ENCODE peak calls at places on chromosomes 3 and 15, in six cellular contexts. C is vagina, B is HCT116, Q is breast epithelium, Z is sigmoid colon, K is stomach. Y is an unnamed sample.

GRCh38 chr3:19948192-19948591 is 1.3 kb downstream of the RAB5A start:
- DNase-seq in C (no peak), K (no peak), Q (no peak), B (no peak), Z (no peak), Y (no peak)

GRCh38 chr15:80526556-80527340 is 122.6 kb downstream of the ARNT2 start:
- DNase-seq in Q (no peak), C (no peak), B (no peak), Z (no peak), K (no peak), Y (no peak)

GRCh38 chr15:28113426-28114113 is 14.5 kb upstream of the OCA2 start:
- DNase-seq in Z (peak), K (no peak), Q (no peak), B (no peak), C (no peak), Y (peak)

GRCh38 chr15:53328341-53328740 is 431.1 kb downstream of the WDR72 start:
- DNase-seq in C (no peak), Q (no peak), Z (no peak), B (no peak), K (no peak), Y (no peak)

GRCh38 chr15:39623550-39623931 is 42.7 kb downstream of the THBS1 start:
- DNase-seq in Z (no peak), C (no peak), B (no peak), K (no peak), Q (no peak), Y (no peak)

GRCh38 chr15:45795487-45796069 is 160.7 kb downstream of the SQOR start:
- DNase-seq in B (peak), K (peak), Z (no peak), Q (no peak), C (no peak), Y (no peak)

GRCh38 chr3:150377601-150378466 is 30.3 kb upstream of the TSC22D2 start:
- DNase-seq in K (no peak), Q (no peak), B (no peak), C (no peak), Z (no peak), Y (no peak)

GRCh38 chr15:62515696-62516395 is 350.8 kb upstream of the C2CD4B start:
- DNase-seq in K (no peak), C (no peak), Z (no peak), Q (no peak), B (no peak), Y (no peak)

GRCh38 chr3:52154135-52155094 is at the start of gene POC1A:
- DNase-seq in K (peak), C (no peak), B (peak), Q (peak), Z (peak), Y (peak)

GRCh38 chr3:127829537-127829936 is 7.2 kb upstream of the MGLL start:
- DNase-seq in B (no peak), Z (no peak), C (no peak), Q (no peak), K (no peak), Y (no peak)

GRCh38 chr3:4029135-4029534 is 229.9 kb downstream of the LRRN1 start:
- DNase-seq in C (no peak), B (no peak), Q (no peak), Z (no peak), K (no peak), Y (no peak)

GRCh38 chr15:84715442-84716035 is 400 bp downstream of the SEC11A start:
- DNase-seq in C (no peak), Q (no peak), K (peak), Z (peak), B (no peak), Y (no peak)

GRCh38 chr3:141402476-141403171 is 34.3 kb downstream of the ZBTB38 start:
- DNase-seq in Q (peak), B (no peak), C (no peak), Z (peak), K (peak), Y (peak)

GRCh38 chr15:41877631-41878354 is 16.1 kb downstream of the SPTBN5 start:
- DNase-seq in B (no peak), C (no peak), Q (no peak), Z (no peak), K (no peak), Y (no peak)

GRCh38 chr3:107487490-107487889 is 35.3 kb upstream of the BBX start:
- DNase-seq in Z (no peak), C (no peak), K (no peak), Q (no peak), B (no peak), Y (no peak)

GRCh38 chr15:31330836-31331235 is 4.2 kb downstream of the KLF13 start:
- DNase-seq in Q (no peak), B (no peak), Z (no peak), C (no peak), K (peak), Y (no peak)

GRCh38 chr15:77295446-77295845 is 124.5 kb downstream of the PEAK1 start:
- DNase-seq in C (no peak), B (no peak), K (no peak), Q (no peak), Z (no peak), Y (no peak)

GRCh38 chr3:187966636-187967035 is 187.3 kb upstream of the LPP start:
- DNase-seq in Q (no peak), Z (no peak), K (no peak), B (no peak), C (no peak), Y (no peak)

GRCh38 chr3:123147754-123148535 is 53.8 kb upstream of the SEC22A start:
- DNase-seq in Z (no peak), C (no peak), Q (no peak), K (no peak), B (no peak), Y (no peak)

GRCh38 chr3:113166719-113167492 is 44.5 kb upstream of the BOC start:
- DNase-seq in B (no peak), Z (peak), Q (peak), C (no peak), K (no peak), Y (peak)

GRCh38 chr3:100637197-100637631 is 27.8 kb downstream of the ADGRG7 start:
- DNase-seq in B (no peak), K (no peak), Q (no peak), Z (no peak), C (no peak), Y (no peak)

GRCh38 chr15:57456559-57456958 is 80.3 kb downstream of the CGNL1 start:
- DNase-seq in C (no peak), Z (no peak), Q (no peak), K (no peak), B (no peak), Y (no peak)

GRCh38 chr3:187739125-187739560 is 6.1 kb downstream of the BCL6 start:
- DNase-seq in Q (no peak), K (peak), B (no peak), Z (no peak), C (no peak), Y (peak)

GRCh38 chr3:69433938-69434263 is 48.0 kb upstream of the FRMD4B start:
- DNase-seq in B (no peak), Q (no peak), K (no peak), Z (no peak), C (no peak), Y (no peak)

GRCh38 chr3:186307594-186307993 is 54.4 kb downstream of the DGKG start:
- DNase-seq in Q (no peak), Z (no peak), C (no peak), B (no peak), K (no peak), Y (no peak)

GRCh38 chr15:78618490-78618934 is 2.3 kb downstream of the CHRNA3 start:
- DNase-seq in B (peak), Q (peak), Z (peak), K (peak), C (no peak), Y (peak)

GRCh38 chr15:72195101-72195511 is 2.5 kb downstream of the GRAMD2A start:
- DNase-seq in B (no peak), Q (no peak), Z (no peak), K (no peak), C (no peak), Y (no peak)

GRCh38 chr3:182500294-182500693 is 293.0 kb upstream of the ATP11B start:
- DNase-seq in C (no peak), K (no peak), B (no peak), Q (no peak), Z (no peak), Y (no peak)

GRCh38 chr3:141769171-141769894 is 6.1 kb downstream of the GRK7 start:
- DNase-seq in Z (no peak), K (no peak), C (no peak), B (no peak), Q (no peak), Y (no peak)

GRCh38 chr3:72476139-72476483 is 372.1 kb downstream of the SHQ1 start:
- DNase-seq in Z (no peak), Q (no peak), B (no peak), K (no peak), C (no peak), Y (no peak)

GRCh38 chr15:66075947-66076346 is 177.6 kb downstream of the MEGF11 start:
- DNase-seq in Z (no peak), C (no peak), K (no peak), Q (no peak), B (no peak), Y (no peak)

GRCh38 chr3:111695584-111696213 is 100.6 kb upstream of the ZBED2 start:
- DNase-seq in Z (no peak), C (no peak), K (no peak), Q (no peak), B (no peak), Y (no peak)

GRCh38 chr3:59595830-59596229 is 546.0 kb upstream of the CFAP20DC start:
- DNase-seq in C (no peak), B (no peak), Z (no peak), K (no peak), Q (no peak), Y (no peak)

GRCh38 chr15:79874242-79874641 is 22.6 kb downstream of the MTHFS start:
- DNase-seq in K (no peak), Q (no peak), B (peak), C (no peak), Z (no peak), Y (no peak)

GRCh38 chr3:62169871-62170660 is 203.3 kb downstream of the FEZF2 start:
- DNase-seq in K (no peak), B (no peak), Q (no peak), Z (no peak), C (no peak), Y (no peak)

GRCh38 chr3:156587767-156588069 is 32.8 kb upstream of the SSR3 start:
- DNase-seq in Q (no peak), B (no peak), Z (no peak), C (no peak), K (no peak), Y (no peak)
- TF ChIP-seq POLR2AphosphoS5 in Q (no peak), B (no peak), Z (no peak), C (no peak), K (no peak), Y (no peak)

DNA sequence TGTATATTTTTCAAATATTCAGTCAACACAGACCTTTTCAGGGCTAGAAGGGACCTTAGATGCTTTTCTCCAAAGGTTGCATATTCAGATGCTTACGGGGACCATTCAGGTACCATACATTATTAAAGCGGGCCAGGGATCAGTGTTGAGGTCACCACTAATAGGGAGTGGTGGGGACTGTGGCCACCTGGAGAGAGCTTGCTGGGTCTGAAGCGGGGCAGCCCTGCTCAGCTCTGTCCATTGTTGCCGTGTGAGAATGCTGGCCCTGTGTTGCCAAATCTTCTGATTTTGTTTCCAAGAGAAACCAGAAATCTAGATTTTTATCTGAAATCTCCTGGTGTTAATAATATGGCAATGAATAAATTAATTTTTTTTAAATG is 23.7 kb downstream of the ABHD2 start:
- DNase-seq in Z (no peak), C (no peak), Q (no peak), B (no peak), K (no peak), Y (no peak)
- TF ChIP-seq CTCF in Z (no peak), C (no peak), Q (no peak), B (no peak), K (no peak), Y (no peak)

GRCh38 chr15:70051948-70052633 is 45.6 kb downstream of the TLE3 start:
- DNase-seq in Q (no peak), C (no peak), B (no peak), K (no peak), Z (peak), Y (peak)
- TF ChIP-seq POLR2AphosphoS5 in Q (no peak), C (no peak), B (no peak), K (no peak), Z (no peak), Y (no peak)

GRCh38 chr3:138203938-138204337 is 16.8 kb downstream of the ARMC8 start:
- DNase-seq in B (no peak), Z (no peak), C (no peak), Q (no peak), K (no peak), Y (no peak)

GRCh38 chr3:138199847-138200246 is 12.7 kb downstream of the ARMC8 start:
- DNase-seq in Q (no peak), K (no peak), C (no peak), Z (no peak), B (no peak), Y (no peak)

GRCh38 chr3:138205527-138205926 is 18.4 kb downstream of the ARMC8 start:
- DNase-seq in C (no peak), B (no peak), Q (no peak), Z (no peak), K (no peak), Y (no peak)

GRCh38 chr3:138206196-138206595 is 19.1 kb downstream of the ARMC8 start:
- DNase-seq in Z (no peak), C (no peak), Q (no peak), B (no peak), K (no peak), Y (no peak)

GRCh38 chr3:138202945-138203701 is 16.0 kb downstream of the ARMC8 start:
- DNase-seq in B (no peak), Z (no peak), Q (no peak), C (no peak), K (no peak), Y (no peak)
- TF ChIP-seq CTCF in B (no peak), Z (no peak), Q (no peak), C (no peak), K (no peak), Y (no peak)

Y was measured in suprapubic skin.